ENCODE peak calls at places on chromosomes 13 and 19, in five cellular contexts. U is neuronal stem cell, J is IMR-90, G is fibroblast of lung, I is H9. X is an unnamed sample.

GRCh38 chr19:15464394-15465385 is at the start of gene RASAL3:
- DNase-seq in U (no peak), J (no peak), G (no peak), I (peak; percentile 59), X (peak; percentile 35)

GRCh38 chr13:84500016-84500415 is 617.7 kb upstream of the SLITRK1 start:
- DNase-seq in U (no peak), J (peak; percentile 9), G (peak; percentile 29), I (no peak), X (no peak)

GRCh38 chr13:62387642-62388041 is 972.0 kb upstream of the PCDH20 start:
- DNase-seq in U (no peak), J (peak; percentile 36), G (no peak), I (no peak), X (no peak)

GRCh38 chr13:79530270-79530669 is 49.3 kb downstream of the NDFIP2 start:
- DNase-seq in U (no peak), J (no peak), G (no peak), I (no peak), X (no peak)

GRCh38 chr13:25170554-25171107 is 1.5 kb downstream of the AMER2 start:
- DNase-seq in U (no peak), J (no peak), G (no peak), I (no peak), X (no peak)

GRCh38 chr19:402786-403185 is 6.2 kb downstream of the C2CD4C start:
- DNase-seq in U (no peak), J (no peak), G (no peak), I (peak; percentile 15), X (no peak)

GRCh38 chr19:49119411-49120324 is at the start of gene PPFIA3:
- DNase-seq in U (peak; percentile 68), J (peak; percentile 54), G (peak; percentile 60), I (peak; percentile 69), X (peak; percentile 59)

GRCh38 chr19:51986309-51987291 is at the start of gene ZNF350:
- DNase-seq in U (peak; percentile 71), J (peak; percentile 97), G (peak; percentile 98), I (peak; percentile 80), X (peak; percentile 99)

GRCh38 chr13:43156916-43157315 is 133.5 kb downstream of the DNAJC15 start:
- DNase-seq in U (no peak), J (no peak), G (peak; percentile 85), I (no peak), X (no peak)

GRCh38 chr13:28336193-28336657 is 158.7 kb downstream of the FLT1 start:
- DNase-seq in U (no peak), J (no peak), G (peak; percentile 18), I (no peak), X (no peak)

DNA sequence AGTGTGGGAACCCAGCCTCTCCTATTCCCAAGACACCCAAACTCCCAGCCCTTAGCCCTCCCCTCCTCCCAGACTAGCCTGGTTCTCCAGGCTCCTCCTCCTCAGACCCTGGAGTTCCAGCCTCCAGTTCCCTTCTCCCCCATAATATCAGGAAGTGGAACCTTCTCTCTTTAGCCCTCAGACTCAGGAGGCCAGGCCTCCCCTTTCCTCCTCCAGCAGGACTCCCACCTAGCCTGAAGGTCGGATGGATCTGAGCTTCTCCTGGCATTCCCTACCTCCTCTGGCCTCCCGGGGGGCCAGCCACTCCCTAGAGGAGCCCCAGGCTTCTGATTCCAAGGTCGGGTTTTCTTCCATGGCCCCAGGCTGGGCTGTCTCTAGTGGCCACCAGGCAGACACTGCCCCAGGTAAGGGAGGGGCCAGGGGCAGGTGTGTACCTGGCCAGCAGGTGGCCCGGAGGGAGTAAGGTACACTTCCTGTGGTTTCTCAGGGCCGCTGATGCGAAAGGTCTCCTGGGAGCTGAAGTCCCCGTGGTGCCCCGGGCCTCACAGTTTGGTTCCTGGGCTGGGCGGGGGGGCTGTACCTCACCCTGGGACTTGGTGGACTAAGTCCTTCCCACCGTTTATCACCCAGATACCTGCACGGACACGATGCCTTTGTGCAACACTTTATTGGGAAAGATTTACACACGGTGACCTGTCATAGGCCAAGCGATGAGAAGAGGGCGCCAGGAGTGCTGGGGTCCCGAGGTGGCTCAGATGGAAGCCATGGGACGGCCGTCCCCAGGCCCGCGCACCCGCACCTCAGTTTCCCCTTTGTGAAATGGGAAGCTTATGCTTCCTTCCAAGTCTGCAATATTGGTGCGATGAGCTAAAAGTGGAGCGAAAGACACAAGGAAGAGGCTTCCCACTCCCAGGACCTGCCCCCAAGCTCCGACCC is at the start of gene TMC4:
- DNase-seq in U (no peak), J (no peak), G (no peak), I (peak; percentile 96), X (peak; percentile 84)
- H3K9ac ChIP-seq in U (no peak within 1 kb of the TSS), J (no peak within 1 kb of the TSS), G (no peak within 1 kb of the TSS), I (no peak within 1 kb of the TSS), X (peak within 1 kb of the TSS; percentile 48)

GRCh38 chr13:48946163-48946562 is 29.5 kb upstream of the FNDC3A start:
- DNase-seq in U (no peak), J (no peak), G (no peak), I (no peak), X (no peak)
- H3K27me3 ChIP-seq in U (no peaks in the 10 kb centered on the region), J (no peaks in the 10 kb centered on the region), G (peaks cover 3% of the 10 kb centered on the region), I (no peaks in the 10 kb centered on the region), X (no peaks in the 10 kb centered on the region)

GRCh38 chr19:6556043-6556449 is 25.2 kb downstream of the TNFSF9 start:
- DNase-seq in U (no peak), J (no peak), G (no peak), I (no peak), X (no peak)
- H3K9ac ChIP-seq in U (no peak overlapping the region), J (no peak overlapping the region), G (no peak overlapping the region), I (no peak overlapping the region), X (no peak overlapping the region)

DNA sequence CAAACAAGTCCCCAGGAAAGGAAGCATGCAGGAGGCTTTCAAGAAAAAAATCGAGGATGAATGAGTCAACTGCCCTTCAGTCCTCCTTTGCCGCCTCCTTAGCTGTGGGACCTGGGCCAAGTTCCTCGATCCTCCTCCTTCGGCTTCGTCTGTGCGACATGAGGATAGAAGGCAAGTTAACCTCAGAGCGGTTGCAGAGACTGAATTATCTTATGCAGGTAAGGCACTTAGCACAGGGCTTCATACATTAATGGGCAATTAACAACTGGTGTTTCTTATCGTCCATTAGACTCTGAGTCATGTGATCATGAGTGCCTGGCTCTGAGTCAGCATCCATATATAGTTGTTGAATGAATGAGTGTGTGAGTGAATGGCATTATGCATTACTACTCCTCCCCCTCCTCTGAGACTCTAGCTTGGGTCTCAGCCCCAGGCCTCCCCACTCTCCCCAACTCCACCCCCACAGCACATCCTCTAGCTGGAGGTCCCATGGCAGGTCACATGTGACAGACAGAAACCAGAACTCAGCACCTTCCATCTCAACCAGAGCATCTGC is 1.6 kb upstream of the TTC9B start:
- DNase-seq in U (no peak), J (peak; percentile 76), G (peak; percentile 79), I (no peak), X (no peak)
- H3K27me3 ChIP-seq in U (peaks cover 6% of the 10 kb centered on the region), J (peaks cover 15% of the 10 kb centered on the region), G (peaks cover 16% of the 10 kb centered on the region), I (no peaks in the 10 kb centered on the region), X (peaks cover 35% of the 10 kb centered on the region)

X was measured in colonic mucosa.